ENCODE peak calls at places on chromosomes 16 and 17, in six cellular contexts. G is heart right ventricle, U is dorsolateral prefrontal cortex, V is brain microvascular endothelial cell, Y is ovary, D is cardiac fibroblast. J is an unnamed sample.

GRCh38 chr17:80362428-80363119 is 52.4 kb upstream of the ENDOV start:
- DNase-seq in G (peak; percentile 76), U (no peak), V (peak; percentile 47), Y (peak; percentile 62), D (peak; percentile 61), J (no peak)

GRCh38 chr16:24944206-24944605 is 71.0 kb downstream of the ARHGAP17 start:
- DNase-seq in G (no peak), U (no peak), V (no peak), Y (no peak), D (no peak), J (no peak)

GRCh38 chr17:76171701-76172100 is 30.7 kb upstream of the FOXJ1 start:
- DNase-seq in G (no peak), U (no peak), V (no peak), Y (no peak), D (no peak), J (no peak)

GRCh38 chr16:67199011-67199807 is at the start of gene ELMO3:
- DNase-seq in G (no peak), U (no peak), V (no peak), Y (no peak), D (no peak), J (no peak)

GRCh38 chr17:4407851-4408250 is 25.9 kb upstream of the SPNS3 start:
- DNase-seq in G (no peak), U (no peak), V (no peak), Y (no peak), D (no peak), J (no peak)

GRCh38 chr17:27576429-27577123 is 54.4 kb upstream of the LGALS9 start:
- DNase-seq in G (no peak), U (no peak), V (no peak), Y (no peak), D (no peak), J (no peak)

GRCh38 chr17:73119631-73120030 is 27.1 kb upstream of the SLC39A11 start:
- DNase-seq in G (no peak), U (no peak), V (no peak), Y (no peak), D (no peak), J (no peak)

GRCh38 chr17:65556014-65556909 is 5.2 kb downstream of the AXIN2 start:
- DNase-seq in G (peak; percentile 77), U (peak; percentile 79), V (peak; percentile 52), Y (peak; percentile 77), D (peak; percentile 74), J (peak; percentile 94)

GRCh38 chr17:32319548-32319905 is 22.4 kb downstream of the C17orf75 start:
- DNase-seq in G (peak; percentile 67), U (peak; percentile 72), V (peak; percentile 54), Y (peak; percentile 71), D (peak; percentile 61), J (peak; percentile 86)

GRCh38 chr16:84463221-84463620 is 41.2 kb downstream of the MEAK7 start:
- DNase-seq in G (no peak), U (no peak), V (no peak), Y (no peak), D (no peak), J (no peak)

GRCh38 chr16:85733839-85734170 is 17.1 kb downstream of the C16orf74 start:
- DNase-seq in G (no peak), U (no peak), V (peak; percentile 32), Y (no peak), D (peak; percentile 32), J (no peak)

GRCh38 chr17:27591986-27592385 is 39.0 kb upstream of the LGALS9 start:
- DNase-seq in G (no peak), U (no peak), V (no peak), Y (no peak), D (no peak), J (no peak)

GRCh38 chr16:75226550-75227360 is 8.0 kb downstream of the CTRB1 start:
- DNase-seq in G (no peak), U (no peak), V (no peak), Y (no peak), D (no peak), J (no peak)

GRCh38 chr17:9522074-9522473 is 53.5 kb downstream of the STX8 start:
- DNase-seq in G (peak; percentile 23), U (no peak), V (peak; percentile 58), Y (no peak), D (peak; percentile 73), J (peak; percentile 12)

GRCh38 chr17:60086822-60087591 is 8.3 kb upstream of the HEATR6 start:
- DNase-seq in G (no peak), U (no peak), V (peak; percentile 65), Y (no peak), D (peak; percentile 48), J (no peak)

GRCh38 chr16:88554711-88555264 is 15.4 kb upstream of the ZC3H18 start:
- DNase-seq in G (no peak), U (no peak), V (no peak), Y (no peak), D (no peak), J (no peak)

GRCh38 chr17:48077555-48077954 is 23.7 kb downstream of the CBX1 start:
- DNase-seq in G (no peak), U (no peak), V (no peak), Y (no peak), D (no peak), J (no peak)

GRCh38 chr17:67246648-67247415 is 1.8 kb upstream of the HELZ start:
- DNase-seq in G (no peak), U (peak; percentile 12), V (peak; percentile 36), Y (no peak), D (no peak), J (peak; percentile 48)

GRCh38 chr17:33218657-33219298 is 74.3 kb downstream of the ASIC2 start:
- DNase-seq in G (no peak), U (no peak), V (no peak), Y (no peak), D (no peak), J (no peak)

GRCh38 chr17:31548709-31549108 is 157.2 kb downstream of the RAB11FIP4 start:
- DNase-seq in G (no peak), U (no peak), V (no peak), Y (no peak), D (no peak), J (no peak)

GRCh38 chr16:49589721-49590120 is 216.1 kb downstream of the C16orf78 start:
- DNase-seq in G (no peak), U (no peak), V (no peak), Y (no peak), D (no peak), J (no peak)

GRCh38 chr17:75701288-75701687 is 20.0 kb upstream of the ITGB4 start:
- DNase-seq in G (no peak), U (no peak), V (no peak), Y (no peak), D (no peak), J (no peak)

GRCh38 chr16:2359919-2360318 is 19.4 kb upstream of the ABCA3 start:
- DNase-seq in G (no peak), U (no peak), V (no peak), Y (no peak), D (no peak), J (no peak)
- TF ChIP-seq CTCF in G (no peak), U (no peak), V (no peak), Y (no peak), D (no peak), J (no peak)

GRCh38 chr17:78117027-78117981 is 11.3 kb downstream of the TMC6 start:
- DNase-seq in G (no peak), U (peak; percentile 61), V (no peak), Y (no peak), D (no peak), J (peak; percentile 48)
- TF ChIP-seq CTCF in G (no peak), U (no peak), V (peak; percentile 33), Y (peak; percentile 18), D (peak; percentile 24), J (peak; percentile 49)

GRCh38 chr16:46688101-46688656 is 799 bp downstream of the VPS35 start:
- DNase-seq in G (peak; percentile 31), U (no peak), V (no peak), Y (no peak), D (peak; percentile 29), J (no peak)

GRCh38 chr16:46691720-46692119 is 2.3 kb downstream of the ORC6 start:
- DNase-seq in G (no peak), U (no peak), V (no peak), Y (no peak), D (peak; percentile 48), J (no peak)

GRCh38 chr16:46689492-46690280 is at the start of gene ORC6:
- DNase-seq in G (peak; percentile 98), U (peak; percentile 99), V (peak; percentile 98), Y (peak; percentile 98), D (peak; percentile 97), J (peak; percentile 99)

GRCh38 chr16:46688657-46689491 is at the start of gene VPS35:
- DNase-seq in G (peak; percentile 99), U (peak; percentile 100), V (peak; percentile 99), Y (peak; percentile 99), D (peak; percentile 99), J (peak; percentile 100)

DNA sequence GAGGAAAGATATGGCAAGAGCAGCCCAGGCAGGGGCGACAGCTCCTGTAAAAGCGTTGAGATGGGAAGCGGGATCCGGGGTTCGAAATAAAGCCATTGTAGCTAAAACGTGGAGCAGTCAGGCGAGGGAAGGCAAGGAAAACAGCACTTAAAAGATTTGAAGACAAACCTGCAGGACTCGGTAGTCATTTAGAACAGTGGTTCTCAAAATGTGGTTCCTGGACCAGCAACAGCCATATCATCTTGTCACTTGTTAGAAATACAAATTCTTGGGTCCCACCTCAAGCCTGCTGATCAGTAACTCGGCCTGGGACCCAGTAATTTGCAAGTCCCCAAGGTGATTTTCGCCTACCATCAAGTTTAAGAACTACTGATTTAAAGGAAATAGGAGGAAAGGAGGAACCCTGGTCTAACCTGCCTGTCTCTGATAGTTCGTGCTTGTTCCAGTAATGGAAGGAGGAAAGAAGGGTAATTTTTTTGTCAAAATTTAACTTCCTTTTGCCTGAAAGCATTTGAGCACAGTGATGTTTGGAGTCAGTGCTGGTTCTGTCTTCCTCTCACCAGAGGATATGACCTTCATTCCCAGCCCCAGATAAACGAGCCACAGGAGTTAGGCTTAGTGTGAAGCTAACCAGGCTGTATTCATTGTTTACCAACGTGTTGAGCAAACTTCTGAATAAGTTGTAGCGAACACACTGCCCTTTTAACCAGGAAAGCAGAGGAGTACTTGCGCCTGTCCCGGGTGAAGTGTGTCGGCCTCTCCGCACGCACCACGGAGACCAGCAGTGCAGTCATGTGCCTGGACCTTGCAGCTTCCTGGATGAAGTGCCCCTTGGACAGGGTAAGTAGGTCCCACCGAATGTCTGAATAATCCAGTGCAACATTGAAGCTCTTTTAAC is 1.1 kb downstream of the ORC6 start:
- DNase-seq in G (no peak), U (no peak), V (peak; percentile 26), Y (no peak), D (peak; percentile 53), J (no peak)
- TF ChIP-seq CTCF in G (no peak), U (no peak), V (no peak), Y (no peak), D (no peak), J (peak; percentile 59)

DNA sequence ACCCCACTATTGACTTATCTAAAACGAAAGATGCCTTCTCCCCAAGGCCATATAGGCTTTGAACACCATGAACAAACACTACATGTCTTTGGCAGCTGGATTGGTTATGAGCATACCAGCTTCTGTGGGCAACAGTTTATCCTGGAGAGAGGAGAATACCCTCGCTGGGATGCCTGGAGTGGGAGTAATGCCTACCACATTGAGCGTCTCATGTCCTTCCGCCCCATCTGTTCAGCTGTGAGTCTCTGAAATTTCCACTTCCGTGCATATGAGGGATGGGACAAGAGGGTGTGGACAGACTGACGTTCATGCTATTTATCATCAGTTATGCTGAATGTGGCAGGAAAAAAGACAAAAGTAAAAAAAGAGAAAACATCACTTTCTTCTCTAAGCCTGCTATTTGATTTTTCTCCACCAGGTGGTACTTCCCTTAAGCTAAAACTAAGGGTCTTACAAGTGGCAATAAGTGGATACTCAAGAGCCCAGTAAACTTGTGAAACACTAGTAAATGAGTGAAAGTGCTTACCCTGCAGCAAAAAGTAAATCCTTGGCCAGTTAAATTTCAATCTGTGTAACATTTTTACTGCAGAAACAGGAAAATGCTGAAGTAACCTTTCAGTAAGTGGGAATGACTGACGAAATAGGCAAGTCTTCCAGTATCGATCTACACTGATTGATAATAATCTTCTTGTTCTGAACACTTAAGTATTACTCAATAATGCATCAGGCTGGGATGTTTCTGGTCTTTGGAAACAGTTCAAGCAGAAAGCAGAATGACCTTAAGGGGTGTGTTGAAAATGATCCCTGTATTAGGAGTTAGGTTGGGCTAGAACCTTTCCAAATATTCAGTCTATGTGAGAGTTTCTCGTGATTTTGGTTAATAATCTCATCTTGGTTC is 5.6 kb downstream of the CRYBA1 start:
- DNase-seq in G (no peak), U (no peak), V (no peak), Y (no peak), D (peak; percentile 67), J (no peak)
- TF ChIP-seq CTCF in G (peak; percentile 13), U (peak; percentile 36), V (peak; percentile 37), Y (no peak), D (peak; percentile 49), J (peak; percentile 32)

J was measured in activated CD8-positive, alpha-beta T cell treated with anti-CD3 and anti-CD28 coated beads for 36 hours.